ENCODE peak calls at places on chromosomes 2 and 18, in four cellular contexts. E is cardiac fibroblast; A is effector memory CD8-positive, alpha-beta T cell; O is HT1080. D is an unnamed sample.

GRCh38 chr2:240457223-240458043 is 22.0 kb downstream of the GPC1 start:
- DNase-seq in E (no peak), A (no peak), O (no peak), D (no peak)

GRCh38 chr2:46847726-46848421 is 67.7 kb downstream of the MCFD2 start:
- DNase-seq in E (peak; percentile 86), A (no peak), O (peak; percentile 25), D (no peak)

GRCh38 chr2:162490052-162490717 is 146.3 kb downstream of the GCA start:
- DNase-seq in E (no peak), A (no peak), O (peak; percentile 60), D (no peak)

GRCh38 chr2:121777699-121778058 is 22.2 kb downstream of the TSN start:
- DNase-seq in E (peak; percentile 55), A (no peak), O (peak; percentile 64), D (peak; percentile 12)

GRCh38 chr2:205808493-205809121 is 126.3 kb downstream of the NRP2 start:
- DNase-seq in E (peak; percentile 21), A (no peak), O (no peak), D (no peak)

GRCh38 chr2:157596992-157597681 is 31.5 kb downstream of the ACVR1C start:
- DNase-seq in E (peak; percentile 17), A (peak; percentile 31), O (no peak), D (no peak)

GRCh38 chr2:128474014-128474961 is 155.6 kb upstream of the HS6ST1 start:
- DNase-seq in E (no peak), A (no peak), O (no peak), D (no peak)

GRCh38 chr2:156826342-156826933 is 390.3 kb downstream of the GPD2 start:
- DNase-seq in E (peak; percentile 82), A (no peak), O (peak; percentile 69), D (no peak)

GRCh38 chr2:85547859-85548607 is 9.1 kb downstream of the MAT2A start:
- DNase-seq in E (no peak), A (no peak), O (no peak), D (peak; percentile 33)

GRCh38 chr18:10530852-10531251 is 5.0 kb downstream of the NAPG start:
- DNase-seq in E (no peak), A (no peak), O (no peak), D (no peak)

GRCh38 chr2:230865324-230865765 is 603 bp downstream of the ITM2C start:
- DNase-seq in E (peak; percentile 20), A (no peak), O (no peak), D (no peak)

D was measured in SW480.